ENCODE peak calls at places on chromosomes 1 and 21, in seven cellular contexts. E is neural progenitor cell, C is IMR-90, M is K562, Z is HCT116, P is mammary epithelial cell, N is PC-3. Y is an unnamed sample. For H4K20me1, the result is how much of the 10 kb centered on the place peaks cover.

GRCh38 chr1:151143057-151143435 is 3.4 kb downstream of the SEMA6C start:
- DNase-seq in E (peak), M (peak), P (no peak), N (no peak), C (no peak), Z (no peak), Y (no peak)

GRCh38 chr1:246001142-246001812 is 505.8 kb downstream of the SMYD3 start:
- DNase-seq in E (no peak), Z (no peak), N (peak), M (no peak), P (peak), C (peak), Y (no peak)

GRCh38 chr1:164754088-164754600 is 195.2 kb downstream of the PBX1 start:
- DNase-seq in M (no peak), Z (no peak), N (no peak), P (no peak), C (peak), E (no peak), Y (no peak)

GRCh38 chr1:233066087-233066486 is 115.7 kb downstream of the NTPCR start:
- DNase-seq in E (no peak), M (no peak), C (no peak), Z (no peak), P (no peak), N (no peak), Y (no peak)

GRCh38 chr21:25501996-25502665 is 105.2 kb downstream of the MRPL39 start:
- DNase-seq in C (no peak), Z (no peak), M (no peak), P (peak), E (no peak), N (no peak), Y (no peak)

GRCh38 chr1:95384570-95384969 is 150.6 kb downstream of the RWDD3 start:
- DNase-seq in C (peak), M (peak), Z (no peak), E (peak), N (peak), P (peak), Y (peak)

GRCh38 chr1:183023146-183023600 is at the start of gene LAMC1:
- DNase-seq in C (peak), M (peak), Z (no peak), N (peak), P (peak), E (peak), Y (no peak)

GRCh38 chr21:33026299-33026858 is 644 bp downstream of the OLIG2 start:
- DNase-seq in P (no peak), Z (no peak), M (no peak), N (no peak), C (no peak), E (no peak), Y (no peak)

GRCh38 chr1:111378806-111379205 is 48.7 kb downstream of the OVGP1 start:
- DNase-seq in E (no peak), P (no peak), C (no peak), N (no peak), M (no peak), Z (no peak), Y (no peak)

GRCh38 chr1:95309031-95309459 is 75.0 kb downstream of the RWDD3 start:
- DNase-seq in C (peak), N (peak), Z (peak), E (peak), M (peak), P (peak), Y (no peak)

GRCh38 chr1:11098931-11099309 is 749 bp downstream of the EXOSC10 start:
- DNase-seq in N (no peak), P (no peak), E (no peak), Z (no peak), M (no peak), C (no peak), Y (no peak)

GRCh38 chr1:37795340-37796110 is 1.9 kb downstream of the MANEAL start:
- DNase-seq in M (peak), C (peak), N (no peak), Z (no peak), P (peak), E (peak), Y (no peak)

GRCh38 chr1:21153336-21153735 is 23.4 kb downstream of the EIF4G3 start:
- DNase-seq in M (no peak), C (no peak), P (no peak), E (no peak), N (no peak), Z (no peak), Y (no peak)

GRCh38 chr1:30783244-30783915 is 25.8 kb upstream of the LAPTM5 start:
- DNase-seq in C (no peak), P (no peak), Z (no peak), E (no peak), M (peak), N (no peak), Y (no peak)

GRCh38 chr1:27972141-27972540 is 12.4 kb downstream of the XKR8 start:
- DNase-seq in C (no peak), Z (no peak), E (no peak), M (no peak), P (no peak), N (no peak), Y (no peak)

GRCh38 chr1:180101411-180101810 is 53.3 kb upstream of the QSOX1 start:
- DNase-seq in M (no peak), E (no peak), P (no peak), C (peak), Z (no peak), N (no peak), Y (no peak)

GRCh38 chr1:151994956-151995355 is 1.3 kb upstream of the S100A10 start:
- DNase-seq in C (peak), N (peak), Z (peak), P (peak), E (peak), M (no peak), Y (no peak)

GRCh38 chr1:218209351-218209861 is 75.7 kb upstream of the RRP15 start:
- DNase-seq in Z (peak), M (no peak), E (no peak), N (peak), P (peak), C (peak), Y (peak)

GRCh38 chr1:160131803-160132565 is 16.4 kb downstream of the ATP1A2 start:
- DNase-seq in M (no peak), C (no peak), P (no peak), Z (no peak), N (no peak), E (no peak), Y (no peak)

GRCh38 chr1:103461171-103462105 is 64.1 kb upstream of the RNPC3 start:
- DNase-seq in P (peak), E (peak), C (peak), N (peak), Z (peak), M (peak), Y (no peak)

GRCh38 chr1:67146539-67146938 is 11.8 kb upstream of the C1orf141 start:
- DNase-seq in P (peak), E (no peak), C (no peak), Z (no peak), M (no peak), N (no peak), Y (no peak)

GRCh38 chr1:167708940-167709389 is 12.8 kb upstream of the MPZL1 start:
- DNase-seq in E (no peak), N (no peak), Z (no peak), M (no peak), P (no peak), C (no peak), Y (no peak)

GRCh38 chr1:23400324-23401110 is 24.0 kb downstream of the TCEA3 start:
- DNase-seq in E (no peak), Z (no peak), M (no peak), C (peak), P (no peak), N (no peak), Y (no peak)

GRCh38 chr1:59568158-59568935 is 246.4 kb upstream of the HOOK1 start:
- DNase-seq in P (peak), E (no peak), M (no peak), N (peak), Z (no peak), C (peak), Y (no peak)

GRCh38 chr1:231215676-231216385 is 25.2 kb upstream of the GNPAT start:
- DNase-seq in N (no peak), C (no peak), P (no peak), M (no peak), E (no peak), Z (no peak), Y (no peak)

GRCh38 chr1:231217056-231217455 is 24.0 kb upstream of the GNPAT start:
- DNase-seq in M (no peak), E (no peak), Z (no peak), N (no peak), C (no peak), P (no peak), Y (no peak)

GRCh38 chr1:231213831-231214573 is 27.0 kb upstream of the GNPAT start:
- DNase-seq in E (no peak), M (no peak), P (no peak), Z (no peak), C (no peak), N (no peak), Y (no peak)

GRCh38 chr1:231216515-231216914 is 24.5 kb upstream of the GNPAT start:
- DNase-seq in N (no peak), C (no peak), M (no peak), P (peak), Z (no peak), E (no peak), Y (peak)

DNA sequence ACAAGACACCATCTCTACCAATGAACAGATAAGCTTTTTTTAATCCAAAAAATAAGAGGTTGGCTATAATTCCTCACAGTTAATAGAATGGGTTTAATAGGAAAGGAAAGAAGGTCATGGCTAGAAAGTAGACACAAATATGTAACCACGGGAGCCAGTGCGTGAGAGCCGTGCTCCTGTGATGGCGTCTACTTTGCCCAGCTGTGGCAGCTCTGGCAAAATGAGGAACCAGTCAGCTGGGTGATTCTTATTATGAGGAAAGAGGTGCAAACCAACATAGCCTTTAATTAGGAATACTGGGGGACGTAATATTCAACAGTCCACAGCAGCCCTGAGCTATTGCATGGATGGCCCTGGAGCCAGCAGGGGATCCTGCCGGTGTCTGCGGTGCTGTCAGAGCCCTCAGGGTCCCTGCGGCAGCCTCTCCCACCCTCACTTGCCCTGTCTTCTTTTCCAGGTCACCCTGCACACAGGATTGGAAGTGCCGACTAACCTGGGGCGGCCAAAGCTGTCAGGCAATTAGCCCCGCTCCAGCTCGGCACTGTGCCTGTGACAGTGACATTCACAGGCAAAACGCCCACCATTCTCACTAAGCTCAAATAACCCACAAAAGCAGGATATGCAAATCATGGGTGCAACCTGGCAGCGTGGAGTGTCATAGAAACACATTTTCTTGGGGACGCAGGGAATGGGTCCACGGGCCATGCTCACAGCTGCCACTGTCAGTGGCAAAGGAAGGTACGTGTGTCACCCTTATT is 25.9 kb upstream of the GNPAT start:
- DNase-seq in P (no peak), N (no peak), M (no peak), E (no peak), Z (no peak), C (no peak), Y (no peak)
- TF ChIP-seq CTCF in P (no peak), N (no peak), M (no peak), E (no peak), Z (no peak), C (no peak), Y (no peak)

DNA sequence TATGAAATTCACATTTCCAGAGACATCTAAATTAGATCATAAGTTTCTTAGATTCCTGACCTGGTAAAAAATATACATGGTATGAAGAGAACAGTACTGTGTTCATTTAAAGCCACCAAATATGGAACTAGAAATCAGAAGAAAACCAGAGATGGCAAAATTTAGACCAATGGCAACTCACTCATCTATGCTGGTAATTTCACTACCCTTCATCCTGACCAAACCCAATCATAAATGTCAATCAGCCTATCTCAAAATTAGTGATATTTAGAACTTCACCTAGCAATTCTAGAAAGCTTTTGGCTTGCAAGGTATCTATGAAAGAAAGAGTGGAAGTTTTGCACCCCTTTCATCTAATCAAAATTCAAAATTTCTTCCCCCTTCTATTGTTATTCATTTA is 107.7 kb downstream of the NIBAN1 start:
- DNase-seq in C (no peak), Z (no peak), E (no peak), P (no peak), N (no peak), M (no peak), Y (no peak)
- H4K20me1 ChIP-seq in C (under half), Z (under half), E (under half), P (under half), N (under half), M (under half), Y (under half)

DNA sequence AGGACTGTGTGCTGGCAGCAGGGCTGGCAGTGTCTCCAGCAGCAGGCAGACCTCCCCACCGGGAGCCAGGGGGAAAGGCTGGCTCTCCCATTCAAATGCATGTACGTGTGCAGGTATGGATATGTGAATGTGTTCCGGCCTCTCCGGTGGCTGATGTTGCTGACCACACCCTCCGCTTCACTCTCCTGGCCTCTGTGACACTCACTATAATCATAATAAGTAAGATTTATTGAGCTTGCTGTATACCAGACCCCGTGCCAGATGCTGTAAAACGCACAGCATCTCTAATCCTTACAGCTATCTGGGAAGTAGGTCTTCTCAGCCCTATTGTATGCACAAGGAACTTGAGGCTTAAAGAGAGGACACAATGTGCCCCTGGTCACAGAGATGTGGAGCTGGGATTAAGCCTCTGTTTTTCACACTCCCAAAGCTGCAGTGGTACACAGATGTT is 20.5 kb upstream of the ARTN start:
- DNase-seq in C (no peak), N (no peak), Z (no peak), E (peak), P (no peak), M (no peak), Y (no peak)
- H3K9ac ChIP-seq in C (no peak), N (no peak), Z (no peak), E (no peak), P (peak), M (no peak), Y (peak)

DNA sequence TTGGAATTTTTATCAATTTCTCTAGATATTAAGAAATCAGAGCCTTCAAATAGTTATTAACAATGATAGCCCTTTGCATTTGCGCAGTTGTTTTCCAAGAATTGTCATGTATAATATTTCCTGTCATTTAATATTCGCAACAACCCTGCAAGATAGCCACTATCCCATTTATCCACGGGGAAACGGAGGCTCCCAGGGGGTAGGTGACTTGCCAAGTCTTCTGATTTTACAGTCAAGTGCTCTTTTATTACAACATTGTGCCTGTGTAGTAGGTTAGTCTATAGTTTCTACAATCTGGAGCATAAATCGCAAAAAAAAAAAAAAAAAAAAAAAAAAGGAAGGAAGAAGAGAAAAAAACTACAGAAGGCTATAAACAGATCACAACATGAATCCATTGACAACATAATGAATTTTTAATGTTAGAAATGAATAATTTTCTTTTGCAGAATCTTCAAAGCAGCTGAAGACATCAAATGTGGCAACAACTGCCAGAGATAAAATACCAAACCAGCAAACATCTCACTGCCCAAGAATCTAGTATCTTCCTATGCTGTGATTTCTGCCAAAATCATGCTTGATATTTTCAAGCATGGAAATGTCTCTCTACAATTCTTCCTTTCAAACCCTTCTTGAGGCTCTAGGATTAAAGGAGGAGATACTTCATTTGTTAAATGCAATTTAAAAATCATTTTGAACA is 125.5 kb downstream of the PTPN14 start:
- DNase-seq in P (no peak), E (no peak), N (no peak), C (no peak), Z (no peak), M (no peak), Y (no peak)
- TF ChIP-seq CTCF in P (no peak), E (no peak), N (no peak), C (no peak), Z (no peak), M (no peak), Y (no peak)

GRCh38 chr1:206706806-206707205 is 22.1 kb downstream of the MAPKAPK2 start:
- DNase-seq in P (no peak), C (no peak), N (no peak), M (no peak), E (no peak), Z (no peak), Y (no peak)
- H4K20me1 ChIP-seq in P (under half), C (half or more), N (half or more), M (half or more), E (half or more), Z (under half), Y (under half)

GRCh38 chr1:64469614-64469976 is 334 bp upstream of the CACHD1 start:
- DNase-seq in E (peak), N (no peak), P (peak), C (no peak), M (no peak), Z (no peak), Y (no peak)

GRCh38 chr1:64469977-64470669 is at the start of gene CACHD1:
- DNase-seq in P (peak), E (peak), N (peak), M (no peak), C (peak), Z (peak), Y (no peak)

GRCh38 chr1:64471218-64471719 is 1.3 kb downstream of the CACHD1 start:
- DNase-seq in P (peak), M (no peak), N (no peak), C (no peak), E (peak), Z (no peak), Y (no peak)

GRCh38 chr1:64470670-64471217 is 815 bp downstream of the CACHD1 start:
- DNase-seq in C (no peak), M (no peak), E (peak), P (peak), N (no peak), Z (no peak), Y (no peak)

GRCh38 chr1:64469121-64469520 is 808 bp upstream of the CACHD1 start:
- DNase-seq in C (no peak), Z (no peak), N (no peak), E (no peak), P (peak), M (no peak), Y (no peak)
- H3K9ac ChIP-seq in C (no peak), Z (no peak), N (no peak), E (no peak), P (no peak), M (no peak), Y (no peak)

GRCh38 chr1:92901699-92902405 is 59.4 kb downstream of the DIPK1A start:
- DNase-seq in C (peak), M (no peak), N (no peak), E (no peak), Z (no peak), P (no peak), Y (no peak)

GRCh38 chr1:92902406-92902744 is 58.9 kb downstream of the DIPK1A start:
- DNase-seq in E (no peak), P (no peak), N (no peak), C (no peak), Z (no peak), M (no peak), Y (no peak)

GRCh38 chr1:92903765-92904164 is 57.5 kb downstream of the DIPK1A start:
- DNase-seq in E (no peak), Z (no peak), P (no peak), N (no peak), M (no peak), C (no peak), Y (no peak)

GRCh38 chr1:92899780-92900179 is 61.5 kb downstream of the DIPK1A start:
- DNase-seq in Z (no peak), N (no peak), E (no peak), C (no peak), M (no peak), P (no peak), Y (no peak)

DNA sequence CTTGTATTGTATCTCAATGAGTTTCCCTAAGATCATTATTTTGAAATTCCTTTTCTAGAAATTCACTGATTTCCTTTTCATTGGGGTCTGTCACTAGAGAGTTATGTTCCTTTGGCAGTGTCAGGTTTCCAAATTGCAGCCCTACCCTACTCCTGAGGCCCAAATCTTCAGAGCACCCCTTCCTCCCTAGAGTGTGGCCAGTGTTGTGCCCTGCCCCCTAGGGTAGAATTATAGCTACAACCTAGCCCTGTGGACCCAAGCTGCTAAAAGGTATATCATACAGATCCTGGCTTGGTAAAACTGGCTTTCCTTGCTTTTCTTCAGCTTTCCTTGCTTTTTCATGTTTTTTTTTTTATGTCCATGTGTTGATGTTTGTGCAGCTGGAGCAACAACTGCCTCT is 60.7 kb downstream of the DIPK1A start:
- DNase-seq in C (no peak), M (no peak), P (no peak), N (no peak), Z (no peak), E (no peak), Y (no peak)
- TF ChIP-seq CTCF in C (no peak), M (no peak), P (no peak), N (no peak), Z (no peak), E (no peak), Y (no peak)